ENCODE peak calls at places on chromosomes 6 and 20, in ten cellular contexts. T is small intestine; Y is right cardiac atrium; P is endothelial cell; F is HAP-1; M is dorsolateral prefrontal cortex; B is HFF-Myc; Q is KG1; D is T-helper 1 cell; S is stimulated activated CD4-positive, alpha-beta T cell treated with anti-CD3 and anti-CD28 coated beads, Interleukin-12 subunit alpha, Interleukin-12 subunit beta, amount 100 ng/mL, for 48 hours. X is an unnamed sample.

GRCh38 chr20:10758446-10758845 is 84.6 kb upstream of the JAG1 start:
- DNase-seq in F (no peak), S (no peak), Y (no peak), Q (no peak), D (no peak), P (no peak), B (no peak), T (no peak), M (no peak), X (no peak)

GRCh38 chr6:30914854-30915590 is 984 bp downstream of the VARS2 start:
- DNase-seq in M (no peak), S (no peak), T (peak; percentile 26), B (no peak), F (no peak), Q (peak; percentile 46), Y (no peak), D (no peak), P (no peak), X (no peak)

GRCh38 chr20:48467622-48468021 is 360.2 kb downstream of the PREX1 start:
- DNase-seq in D (no peak), F (no peak), M (no peak), Y (no peak), Q (no peak), B (no peak), T (peak; percentile 5), S (no peak), P (no peak), X (no peak)

GRCh38 chr20:56373942-56374341 is 15.2 kb downstream of the FAM210B start:
- DNase-seq in T (no peak), B (peak; percentile 73), F (no peak), M (no peak), P (no peak), S (no peak), D (no peak), Y (no peak), Q (no peak), X (no peak)

GRCh38 chr6:12459945-12460800 is 170.0 kb downstream of the EDN1 start:
- DNase-seq in B (no peak), S (no peak), D (no peak), Q (no peak), T (no peak), P (no peak), M (no peak), F (no peak), Y (no peak), X (no peak)

GRCh38 chr6:90375681-90376439 is 79.2 kb upstream of the BACH2 start:
- DNase-seq in D (no peak), S (no peak), F (no peak), Q (no peak), B (peak; percentile 51), T (no peak), Y (no peak), M (no peak), P (no peak), X (no peak)

GRCh38 chr6:29651413-29652197 is 5.3 kb upstream of the MOG start:
- DNase-seq in D (no peak), T (no peak), M (no peak), P (no peak), Q (no peak), B (no peak), Y (no peak), S (no peak), F (peak; percentile 43), X (no peak)

GRCh38 chr6:51025082-51025777 is 206.6 kb downstream of the TFAP2B start:
- DNase-seq in T (no peak), Y (no peak), M (no peak), D (no peak), P (no peak), B (no peak), F (no peak), Q (no peak), S (no peak), X (no peak)

GRCh38 chr6:11750682-11751081 is 27.9 kb downstream of the ADTRP start:
- DNase-seq in S (no peak), D (no peak), M (no peak), P (no peak), Y (no peak), Q (no peak), T (peak; percentile 90), B (no peak), F (no peak), X (no peak)

GRCh38 chr6:3529232-3529631 is 72.4 kb upstream of the SLC22A23 start:
- DNase-seq in B (no peak), F (peak; percentile 71), Y (no peak), Q (no peak), M (no peak), T (no peak), P (no peak), S (no peak), D (no peak), X (no peak)

GRCh38 chr6:23728707-23729106 is 397.3 kb upstream of the NRSN1 start:
- DNase-seq in F (no peak), D (no peak), B (no peak), Y (no peak), P (peak; percentile 40), T (peak; percentile 34), M (no peak), S (no peak), Q (no peak), X (peak; percentile 21)

GRCh38 chr6:135372758-135373157 is 124.8 kb downstream of the AHI1 start:
- DNase-seq in P (no peak), B (no peak), Q (no peak), D (no peak), F (no peak), T (no peak), Y (no peak), M (no peak), S (no peak), X (no peak)

GRCh38 chr20:40683221-40683893 is 5.7 kb downstream of the MAFB start:
- DNase-seq in M (no peak), Y (peak; percentile 85), P (peak; percentile 42), Q (no peak), S (no peak), F (no peak), B (no peak), D (no peak), T (peak; percentile 21), X (peak; percentile 69)

GRCh38 chr6:166379103-166379586 is 3.6 kb downstream of the MPC1 start:
- DNase-seq in S (no peak), Y (no peak), F (no peak), P (no peak), M (no peak), B (no peak), Q (no peak), D (no peak), T (no peak), X (no peak)

GRCh38 chr20:57779401-57780003 is 69.7 kb upstream of the PMEPA1 start:
- DNase-seq in F (no peak), B (no peak), S (no peak), T (no peak), Q (no peak), M (no peak), Y (no peak), D (no peak), P (no peak), X (no peak)

GRCh38 chr20:49646528-49646927 is 67.2 kb downstream of the B4GALT5 start:
- DNase-seq in S (no peak), F (no peak), Y (no peak), T (no peak), M (no peak), D (no peak), P (no peak), Q (no peak), B (no peak), X (no peak)

GRCh38 chr6:166275714-166276166 is 32.5 kb downstream of the PRR18 start:
- DNase-seq in P (peak; percentile 91), M (peak; percentile 73), Y (peak; percentile 87), Q (peak; percentile 46), D (peak; percentile 69), F (peak; percentile 37), T (peak; percentile 64), B (no peak), S (peak; percentile 82), X (peak; percentile 72)

GRCh38 chr20:25525857-25526256 is 59.5 kb downstream of the NINL start:
- DNase-seq in Y (no peak), Q (no peak), P (no peak), D (no peak), S (no peak), M (no peak), B (peak; percentile 73), T (no peak), F (no peak), X (no peak)

X was measured in left cardiac atrium.